ENCODE peak calls at places on chromosomes 4 and X, in nine cellular contexts. A is suprapubic skin; X is stomach; E is CD4-positive, alpha-beta T cell; U is tibial nerve; I is cardiac muscle cell; D is pancreas; O is mammary epithelial cell; F is AG09309. R is an unnamed sample.

GRCh38 chr4:24656906-24657305 is 72.6 kb upstream of the DHX15 start:
- DNase-seq in A (no peak), X (no peak), E (no peak), U (no peak), I (no peak), D (no peak), O (peak), F (no peak), R (peak)

GRCh38 chr4:8653326-8654000 is 60.9 kb downstream of the CPZ start:
- DNase-seq in A (no peak), X (peak), E (no peak), U (no peak), I (no peak), D (no peak), O (no peak), F (no peak), R (no peak)

GRCh38 chr4:39613093-39613656 is 25.5 kb downstream of the SMIM14 start:
- DNase-seq in A (no peak), X (no peak), E (no peak), U (no peak), I (peak), D (no peak), O (peak), F (no peak), R (no peak)

GRCh38 chrX:31483336-31483735 is 411.5 kb upstream of the FTHL17 start:
- DNase-seq in A (no peak), X (no peak), E (no peak), U (no peak), I (no peak), D (no peak), O (peak), F (peak), R (no peak)

GRCh38 chr4:108454227-108454626 is 166.1 kb upstream of the RPL34 start:
- DNase-seq in A (no peak), X (no peak), E (no peak), U (no peak), I (no peak), D (no peak), O (no peak), F (no peak), R (no peak)

GRCh38 chr4:54683616-54684346 is 26.0 kb downstream of the KIT start:
- DNase-seq in A (no peak), X (peak), E (peak), U (no peak), I (peak), D (no peak), O (peak), F (no peak), R (no peak)

GRCh38 chr4:81052119-81053068 is 21.9 kb downstream of the BMP3 start:
- DNase-seq in A (no peak), X (peak), E (peak), U (peak), I (peak), D (peak), O (peak), F (no peak), R (no peak)

GRCh38 chr4:19807505-19807904 is 444.2 kb upstream of the SLIT2 start:
- DNase-seq in A (no peak), X (no peak), E (no peak), U (no peak), I (no peak), D (no peak), O (peak), F (peak), R (no peak)

GRCh38 chrX:150649096-150649870 is 43.9 kb upstream of the MTMR1 start:
- DNase-seq in A (no peak), X (no peak), E (no peak), U (no peak), I (no peak), D (no peak), O (no peak), F (no peak), R (no peak)

GRCh38 chr4:36502350-36502749 is 220.9 kb downstream of the DTHD1 start:
- DNase-seq in A (no peak), X (no peak), E (no peak), U (no peak), I (no peak), D (no peak), O (peak), F (no peak), R (no peak)

GRCh38 chrX:80812176-80812575 is 2.5 kb upstream of the BRWD3 start:
- DNase-seq in A (no peak), X (no peak), E (peak), U (no peak), I (peak), D (no peak), O (peak), F (no peak), R (no peak)

GRCh38 chr4:52512291-52512690 is 146.8 kb downstream of the USP46 start:
- DNase-seq in A (no peak), X (no peak), E (no peak), U (no peak), I (no peak), D (no peak), O (no peak), F (no peak), R (no peak)

GRCh38 chr4:26522478-26522877 is 32.2 kb upstream of the CCKAR start:
- DNase-seq in A (no peak), X (no peak), E (no peak), U (no peak), I (no peak), D (no peak), O (peak), F (peak), R (no peak)

GRCh38 chr4:1720163-1720983 is 750 bp downstream of the TMEM129 start:
- DNase-seq in A (no peak), X (peak), E (peak), U (no peak), I (peak), D (peak), O (peak), F (no peak), R (no peak)

GRCh38 chrX:51148848-51149247 is 183.8 kb upstream of the NUDT10 start:
- DNase-seq in A (no peak), X (no peak), E (no peak), U (no peak), I (peak), D (no peak), O (peak), F (no peak), R (no peak)

GRCh38 chr4:179447308-179447707 is 2005.1 kb upstream of the AGA start:
- DNase-seq in A (no peak), X (no peak), E (no peak), U (no peak), I (no peak), D (no peak), O (no peak), F (no peak), R (no peak)

GRCh38 chr4:127965803-127966175 is 583 bp downstream of the ABHD18 start:
- DNase-seq in A (no peak), X (peak), E (peak), U (no peak), I (peak), D (peak), O (peak), F (no peak), R (no peak)

GRCh38 chr4:82429728-82430192 is 502 bp downstream of the HNRNPDL start:
- DNase-seq in A (no peak), X (no peak), E (no peak), U (no peak), I (peak), D (no peak), O (peak), F (no peak), R (no peak)

GRCh38 chr4:3442959-3443749 is 1.4 kb downstream of the HGFAC start:
- DNase-seq in A (no peak), X (peak), E (peak), U (no peak), I (peak), D (peak), O (peak), F (no peak), R (no peak)

GRCh38 chr4:47031713-47032404 is 492 bp downstream of the GABRB1 start:
- DNase-seq in A (no peak), X (no peak), E (no peak), U (no peak), I (peak), D (peak), O (peak), F (no peak), R (no peak)

GRCh38 chrX:20547649-20548051 is 280.9 kb upstream of the RPS6KA3 start:
- DNase-seq in A (no peak), X (no peak), E (no peak), U (no peak), I (no peak), D (peak), O (peak), F (peak), R (no peak)

GRCh38 chrX:134821370-134821769 is 163.1 kb upstream of the PLAC1 start:
- DNase-seq in A (no peak), X (no peak), E (no peak), U (no peak), I (no peak), D (no peak), O (no peak), F (no peak), R (no peak)

GRCh38 chr4:183855651-183856190 is 49.4 kb upstream of the STOX2 start:
- DNase-seq in A (no peak), X (no peak), E (no peak), U (no peak), I (peak), D (no peak), O (no peak), F (no peak), R (no peak)

GRCh38 chr4:112145820-112146813 is 863 bp downstream of the FAM241A start:
- DNase-seq in A (peak), X (peak), E (peak), U (no peak), I (peak), D (peak), O (peak), F (no peak), R (no peak)

GRCh38 chr4:54036184-54036583 is 28.2 kb downstream of the CHIC2 start:
- DNase-seq in A (no peak), X (no peak), E (no peak), U (no peak), I (no peak), D (no peak), O (no peak), F (no peak), R (no peak)

GRCh38 chr4:10529891-10530786 is 72.9 kb upstream of the ZNF518B start:
- DNase-seq in A (no peak), X (no peak), E (no peak), U (no peak), I (no peak), D (no peak), O (peak), F (no peak), R (no peak)

GRCh38 chr4:102501635-102502382 is 650 bp downstream of the NFKB1 start:
- DNase-seq in A (peak), X (peak), E (peak), U (peak), I (peak), D (peak), O (peak), F (peak), R (peak)
- TF ChIP-seq CTCF in A (no peak), X (no peak), E (no peak), U (peak), I (no peak), D (no peak), O (no peak), F (no peak), R (no peak)

GRCh38 chrX:43939187-43939926 is 33.8 kb downstream of the NDP start:
- DNase-seq in A (no peak), X (no peak), E (no peak), U (no peak), I (no peak), D (no peak), O (no peak), F (no peak), R (no peak)
- TF ChIP-seq CTCF in A (no peak), X (no peak), E (no peak), U (no peak), I (peak), D (no peak), O (no peak), F (no peak), R (no peak)

GRCh38 chr4:70544279-70544870 is 26.0 kb downstream of the AMTN start:
- DNase-seq in A (no peak), X (no peak), E (no peak), U (no peak), I (peak), D (no peak), O (peak), F (no peak), R (no peak)
- TF ChIP-seq CTCF in A (no peak), X (no peak), E (peak), U (no peak), I (peak), D (peak), O (peak), F (peak), R (peak)

GRCh38 chr4:162644346-162644745 is 480.5 kb upstream of the FSTL5 start:
- DNase-seq in A (no peak), X (no peak), E (no peak), U (no peak), I (no peak), D (no peak), O (no peak), F (no peak), R (no peak)

GRCh38 chr4:162650166-162650565 is 486.4 kb upstream of the FSTL5 start:
- DNase-seq in A (no peak), X (no peak), E (no peak), U (no peak), I (no peak), D (no peak), O (no peak), F (no peak), R (no peak)

GRCh38 chr4:162640152-162640551 is 476.4 kb upstream of the FSTL5 start:
- DNase-seq in A (no peak), X (no peak), E (no peak), U (no peak), I (no peak), D (no peak), O (no peak), F (no peak), R (no peak)

GRCh38 chr4:162645381-162645780 is 481.6 kb upstream of the FSTL5 start:
- DNase-seq in A (no peak), X (no peak), E (no peak), U (no peak), I (peak), D (no peak), O (no peak), F (no peak), R (no peak)
- TF ChIP-seq CTCF in A (no peak), X (no peak), E (no peak), U (no peak), I (peak), D (no peak), O (no peak), F (no peak), R (peak)

GRCh38 chrX:57904481-57904880 is 5.8 kb downstream of the ZXDA start:
- DNase-seq in A (no peak), X (no peak), E (no peak), U (no peak), I (no peak), D (no peak), O (no peak), F (no peak), R (no peak)
- TF ChIP-seq CTCF in A (no peak), X (no peak), E (no peak), U (no peak), I (no peak), D (no peak), O (no peak), F (no peak), R (no peak)